ENCODE peak calls at places on chromosomes 16 and 17, in seven cellular contexts. One of them, this sample, is unnamed.

GRCh38 chr16:75130150-75130771 is 13.7 kb upstream of the LDHD start:
- DNase-seq in endothelial cell: no peak
- DNase-seq in CD4-positive, alpha-beta T cell: no peak
- DNase-seq in A549: no peak
- DNase-seq in foreskin fibroblast: no peak
- DNase-seq in astrocyte of the cerebellum: no peak
- DNase-seq in body of pancreas: no peak
- DNase-seq in this sample: no peak

GRCh38 chr17:2874211-2874686 is 78.0 kb downstream of the RAP1GAP2 start:
- DNase-seq in A549: peak; percentile 48
- DNase-seq in endothelial cell: no peak
- DNase-seq in CD4-positive, alpha-beta T cell: no peak
- DNase-seq in foreskin fibroblast: no peak
- DNase-seq in body of pancreas: peak; percentile 83
- DNase-seq in astrocyte of the cerebellum: no peak
- DNase-seq in this sample: no peak

GRCh38 chr17:77946900-77947643 is 11.4 kb upstream of the TNRC6C start:
- DNase-seq in foreskin fibroblast: no peak
- DNase-seq in body of pancreas: no peak
- DNase-seq in endothelial cell: no peak
- DNase-seq in astrocyte of the cerebellum: no peak
- DNase-seq in A549: no peak
- DNase-seq in CD4-positive, alpha-beta T cell: no peak
- DNase-seq in this sample: no peak

GRCh38 chr17:76248013-76248782 is 7.9 kb upstream of the RNF157 start:
- DNase-seq in foreskin fibroblast: no peak
- DNase-seq in endothelial cell: no peak
- DNase-seq in body of pancreas: peak; percentile 18
- DNase-seq in astrocyte of the cerebellum: no peak
- DNase-seq in CD4-positive, alpha-beta T cell: no peak
- DNase-seq in A549: no peak
- DNase-seq in this sample: no peak

GRCh38 chr17:1301546-1301945 is 22.1 kb downstream of the TRARG1 start:
- DNase-seq in A549: no peak
- DNase-seq in CD4-positive, alpha-beta T cell: no peak
- DNase-seq in foreskin fibroblast: no peak
- DNase-seq in astrocyte of the cerebellum: no peak
- DNase-seq in endothelial cell: no peak
- DNase-seq in body of pancreas: no peak
- DNase-seq in this sample: no peak

GRCh38 chr17:44992242-44992939 is 24.3 kb upstream of the C1QL1 start:
- DNase-seq in astrocyte of the cerebellum: no peak
- DNase-seq in A549: no peak
- DNase-seq in foreskin fibroblast: no peak
- DNase-seq in body of pancreas: no peak
- DNase-seq in endothelial cell: no peak
- DNase-seq in CD4-positive, alpha-beta T cell: no peak
- DNase-seq in this sample: no peak

GRCh38 chr17:73494096-73494954 is 149.9 kb downstream of the SDK2 start:
- DNase-seq in foreskin fibroblast: no peak
- DNase-seq in body of pancreas: no peak
- DNase-seq in A549: no peak
- DNase-seq in CD4-positive, alpha-beta T cell: no peak
- DNase-seq in endothelial cell: no peak
- DNase-seq in astrocyte of the cerebellum: no peak
- DNase-seq in this sample: no peak

GRCh38 chr16:30743690-30744089 is 4.5 kb upstream of the PHKG2 start:
- DNase-seq in foreskin fibroblast: no peak
- DNase-seq in CD4-positive, alpha-beta T cell: no peak
- DNase-seq in body of pancreas: no peak
- DNase-seq in endothelial cell: no peak
- DNase-seq in astrocyte of the cerebellum: no peak
- DNase-seq in A549: no peak
- DNase-seq in this sample: no peak

GRCh38 chr16:23505942-23506605 is 4.2 kb downstream of the GGA2 start:
- DNase-seq in foreskin fibroblast: no peak
- DNase-seq in astrocyte of the cerebellum: no peak
- DNase-seq in body of pancreas: peak; percentile 38
- DNase-seq in A549: no peak
- DNase-seq in endothelial cell: no peak
- DNase-seq in CD4-positive, alpha-beta T cell: no peak
- DNase-seq in this sample: no peak

GRCh38 chr16:23506606-23506994 is 3.7 kb downstream of the GGA2 start:
- DNase-seq in CD4-positive, alpha-beta T cell: no peak
- DNase-seq in foreskin fibroblast: no peak
- DNase-seq in body of pancreas: no peak
- DNase-seq in endothelial cell: no peak
- DNase-seq in astrocyte of the cerebellum: no peak
- DNase-seq in A549: no peak
- DNase-seq in this sample: no peak

GRCh38 chr16:23504076-23504452 is 6.2 kb downstream of the GGA2 start:
- DNase-seq in body of pancreas: peak; percentile 72
- DNase-seq in A549: no peak
- DNase-seq in astrocyte of the cerebellum: peak; percentile 90
- DNase-seq in endothelial cell: no peak
- DNase-seq in CD4-positive, alpha-beta T cell: no peak
- DNase-seq in foreskin fibroblast: no peak
- DNase-seq in this sample: no peak

GRCh38 chr16:23505180-23505665 is 5.1 kb downstream of the GGA2 start:
- DNase-seq in astrocyte of the cerebellum: peak; percentile 63
- DNase-seq in foreskin fibroblast: no peak
- DNase-seq in CD4-positive, alpha-beta T cell: no peak
- DNase-seq in A549: no peak
- DNase-seq in endothelial cell: no peak
- DNase-seq in body of pancreas: no peak
- DNase-seq in this sample: no peak

GRCh38 chr16:23504453-23505179 is 5.7 kb downstream of the GGA2 start:
- DNase-seq in A549: peak; percentile 71
- DNase-seq in astrocyte of the cerebellum: peak; percentile 94
- DNase-seq in endothelial cell: no peak
- DNase-seq in foreskin fibroblast: peak; percentile 87
- DNase-seq in CD4-positive, alpha-beta T cell: peak; percentile 51
- DNase-seq in body of pancreas: peak; percentile 70
- DNase-seq in this sample: no peak
- TF ChIP-seq CTCF in A549: no peak
- TF ChIP-seq CTCF in astrocyte of the cerebellum: no peak
- TF ChIP-seq CTCF in endothelial cell: no peak
- TF ChIP-seq CTCF in foreskin fibroblast: no peak
- TF ChIP-seq CTCF in CD4-positive, alpha-beta T cell: no peak
- TF ChIP-seq CTCF in body of pancreas: no peak
- TF ChIP-seq CTCF in this sample: no peak

GRCh38 chr17:75182569-75183436 is at the start of gene SUMO2:
- DNase-seq in CD4-positive, alpha-beta T cell: peak; percentile 92
- DNase-seq in body of pancreas: peak; percentile 95
- DNase-seq in astrocyte of the cerebellum: peak; percentile 84
- DNase-seq in endothelial cell: peak; percentile 98
- DNase-seq in foreskin fibroblast: peak; percentile 96
- DNase-seq in A549: peak; percentile 98
- DNase-seq in this sample: peak; percentile 92
- TF ChIP-seq CTCF in CD4-positive, alpha-beta T cell: peak; percentile 25
- TF ChIP-seq CTCF in body of pancreas: peak; percentile 35
- TF ChIP-seq CTCF in astrocyte of the cerebellum: peak; percentile 25
- TF ChIP-seq CTCF in endothelial cell: no peak
- TF ChIP-seq CTCF in foreskin fibroblast: peak; percentile 31
- TF ChIP-seq CTCF in A549: no peak
- TF ChIP-seq CTCF in this sample: peak; percentile 40

DNA sequence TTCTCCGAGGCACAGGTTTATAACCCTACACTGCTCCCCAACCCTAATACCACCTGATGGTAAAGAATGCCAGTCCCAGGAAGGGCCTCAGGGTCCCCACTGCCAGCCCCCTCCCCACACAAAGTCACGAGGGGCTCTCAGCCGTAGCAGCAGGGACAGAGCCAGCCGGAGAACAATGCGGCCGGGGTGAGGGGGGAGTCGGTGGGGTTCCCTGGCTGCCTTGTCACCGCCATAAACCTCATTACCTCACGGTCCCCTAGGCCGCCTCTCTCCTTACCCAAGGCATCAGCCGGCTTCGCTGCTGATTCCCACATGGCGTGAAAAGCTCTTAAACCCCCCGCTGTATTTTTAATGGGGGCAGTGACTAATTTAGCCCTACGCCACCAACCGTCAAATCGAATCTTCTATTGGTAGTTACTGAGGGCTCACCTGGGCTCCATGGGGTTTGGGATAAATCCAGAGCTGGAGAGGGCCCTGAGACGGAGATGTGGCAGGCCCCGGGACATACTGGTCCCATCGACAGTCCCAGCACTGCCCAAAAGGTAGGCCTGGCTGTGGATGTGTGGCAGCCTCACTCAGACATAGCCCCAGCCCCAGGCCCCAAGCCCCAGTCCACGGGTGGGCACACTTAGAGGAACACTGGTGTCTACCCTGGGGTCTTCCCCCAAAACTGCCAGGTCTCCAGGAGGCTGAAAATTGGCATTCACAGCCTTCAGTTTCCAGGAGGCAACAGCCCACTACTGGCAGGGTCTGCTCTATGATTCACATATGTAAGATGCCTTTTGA is 115.3 kb downstream of the C16orf78 start:
- DNase-seq in body of pancreas: no peak
- DNase-seq in astrocyte of the cerebellum: no peak
- DNase-seq in A549: no peak
- DNase-seq in CD4-positive, alpha-beta T cell: no peak
- DNase-seq in foreskin fibroblast: no peak
- DNase-seq in endothelial cell: no peak
- DNase-seq in this sample: no peak
- TF ChIP-seq CTCF in body of pancreas: no peak
- TF ChIP-seq CTCF in astrocyte of the cerebellum: no peak
- TF ChIP-seq CTCF in A549: no peak
- TF ChIP-seq CTCF in CD4-positive, alpha-beta T cell: no peak
- TF ChIP-seq CTCF in foreskin fibroblast: no peak
- TF ChIP-seq CTCF in endothelial cell: no peak
- TF ChIP-seq CTCF in this sample: no peak

GRCh38 chr17:68710976-68711375 is 109.8 kb upstream of the FAM20A start:
- DNase-seq in foreskin fibroblast: no peak
- DNase-seq in CD4-positive, alpha-beta T cell: no peak
- DNase-seq in astrocyte of the cerebellum: no peak
- DNase-seq in endothelial cell: no peak
- DNase-seq in A549: no peak
- DNase-seq in body of pancreas: no peak
- DNase-seq in this sample: no peak
- TF ChIP-seq CTCF in foreskin fibroblast: no peak
- TF ChIP-seq CTCF in CD4-positive, alpha-beta T cell: no peak
- TF ChIP-seq CTCF in astrocyte of the cerebellum: no peak
- TF ChIP-seq CTCF in endothelial cell: no peak
- TF ChIP-seq CTCF in A549: no peak
- TF ChIP-seq CTCF in body of pancreas: no peak
- TF ChIP-seq CTCF in this sample: no peak

GRCh38 chr17:28849281-28849680 is 5.5 kb upstream of the ERAL1 start:
- DNase-seq in foreskin fibroblast: no peak
- DNase-seq in body of pancreas: no peak
- DNase-seq in astrocyte of the cerebellum: no peak
- DNase-seq in A549: peak; percentile 49
- DNase-seq in endothelial cell: no peak
- DNase-seq in CD4-positive, alpha-beta T cell: no peak
- DNase-seq in this sample: no peak
- TF ChIP-seq CTCF in foreskin fibroblast: no peak
- TF ChIP-seq CTCF in body of pancreas: no peak
- TF ChIP-seq CTCF in astrocyte of the cerebellum: no peak
- TF ChIP-seq CTCF in A549: no peak
- TF ChIP-seq CTCF in endothelial cell: no peak
- TF ChIP-seq CTCF in CD4-positive, alpha-beta T cell: no peak
- TF ChIP-seq CTCF in this sample: no peak

GRCh38 chr17:43211480-43212402 is at the start of gene TMEM106A:
- DNase-seq in body of pancreas: peak; percentile 86
- DNase-seq in astrocyte of the cerebellum: peak; percentile 48
- DNase-seq in CD4-positive, alpha-beta T cell: peak; percentile 61
- DNase-seq in A549: peak; percentile 84
- DNase-seq in foreskin fibroblast: peak; percentile 87
- DNase-seq in endothelial cell: peak; percentile 62
- DNase-seq in this sample: peak; percentile 36
- TF ChIP-seq CTCF in body of pancreas: peak; percentile 52
- TF ChIP-seq CTCF in astrocyte of the cerebellum: peak; percentile 43
- TF ChIP-seq CTCF in CD4-positive, alpha-beta T cell: peak; percentile 61
- TF ChIP-seq CTCF in A549: no peak
- TF ChIP-seq CTCF in foreskin fibroblast: peak; percentile 21
- TF ChIP-seq CTCF in endothelial cell: peak; percentile 24
- TF ChIP-seq CTCF in this sample: peak; percentile 46

GRCh38 chr17:83174859-83175550 is 95.6 kb downstream of the METRNL start:
- DNase-seq in body of pancreas: peak; percentile 0
- DNase-seq in A549: no peak
- DNase-seq in foreskin fibroblast: no peak
- DNase-seq in CD4-positive, alpha-beta T cell: no peak
- DNase-seq in endothelial cell: no peak
- DNase-seq in astrocyte of the cerebellum: no peak
- DNase-seq in this sample: no peak
- TF ChIP-seq CTCF in body of pancreas: no peak
- TF ChIP-seq CTCF in A549: peak; percentile 8
- TF ChIP-seq CTCF in foreskin fibroblast: no peak
- TF ChIP-seq CTCF in CD4-positive, alpha-beta T cell: no peak
- TF ChIP-seq CTCF in endothelial cell: no peak
- TF ChIP-seq CTCF in astrocyte of the cerebellum: no peak
- TF ChIP-seq CTCF in this sample: no peak

GRCh38 chr16:16096161-16096857 is 127.0 kb downstream of the ABCC6 start:
- DNase-seq in A549: no peak
- DNase-seq in CD4-positive, alpha-beta T cell: no peak
- DNase-seq in astrocyte of the cerebellum: no peak
- DNase-seq in body of pancreas: peak; percentile 43
- DNase-seq in endothelial cell: no peak
- DNase-seq in foreskin fibroblast: peak; percentile 43
- DNase-seq in this sample: no peak
- TF ChIP-seq CTCF in A549: no peak
- TF ChIP-seq CTCF in CD4-positive, alpha-beta T cell: no peak
- TF ChIP-seq CTCF in astrocyte of the cerebellum: peak; percentile 53
- TF ChIP-seq CTCF in body of pancreas: peak; percentile 40
- TF ChIP-seq CTCF in endothelial cell: no peak
- TF ChIP-seq CTCF in foreskin fibroblast: peak; percentile 46
- TF ChIP-seq CTCF in this sample: peak; percentile 38